ENCODE peak calls at places on chromosome 12, in eight cellular contexts. A is mucosa of descending colon, T is mesothelial cell of epicardium, E is body of pancreas, X is cardiac muscle cell, J is T-helper 9 cell, P is IMR-90, F is Caki2. U is an unnamed sample.

GRCh38 chr12:72053604-72054003 is 115.0 kb downstream of the TPH2 start:
- DNase-seq in A (no peak), T (no peak), E (no peak), X (no peak), J (no peak), P (no peak), F (no peak), U (no peak)

GRCh38 chr12:97169922-97170321 is 262.9 kb downstream of the NEDD1 start:
- DNase-seq in A (no peak), T (no peak), E (no peak), X (no peak), J (no peak), P (no peak), F (no peak), U (no peak)

GRCh38 chr12:56678852-56679251 is 9.2 kb downstream of the PTGES3 start:
- DNase-seq in A (peak; percentile 10), T (no peak), E (no peak), X (no peak), J (no peak), P (no peak), F (no peak), U (no peak)

GRCh38 chr12:1595690-1596347 is 1.4 kb upstream of the FBXL14 start:
- DNase-seq in A (no peak), T (no peak), E (no peak), X (no peak), J (no peak), P (peak; percentile 67), F (no peak), U (peak; percentile 63)

GRCh38 chr12:131229426-131230339 is 276.0 kb downstream of the ADGRD1 start:
- DNase-seq in A (no peak), T (no peak), E (no peak), X (no peak), J (no peak), P (no peak), F (no peak), U (no peak)

GRCh38 chr12:6962285-6963015 is 8.0 kb downstream of the PHB2 start:
- DNase-seq in A (peak; percentile 91), T (no peak), E (peak; percentile 93), X (no peak), J (no peak), P (no peak), F (no peak), U (peak; percentile 82)

GRCh38 chr12:47085815-47086252 is 6.1 kb upstream of the AMIGO2 start:
- DNase-seq in A (no peak), T (no peak), E (no peak), X (peak; percentile 73), J (peak; percentile 16), P (peak; percentile 77), F (peak; percentile 75), U (peak; percentile 72)

GRCh38 chr12:121794532-121795028 is 1.1 kb upstream of the RHOF start:
- DNase-seq in A (peak; percentile 80), T (no peak), E (peak; percentile 54), X (no peak), J (no peak), P (no peak), F (no peak), U (no peak)

GRCh38 chr12:14416658-14417057 is 51.2 kb downstream of the ATF7IP start:
- DNase-seq in A (no peak), T (no peak), E (peak; percentile 20), X (peak; percentile 92), J (no peak), P (peak; percentile 93), F (no peak), U (no peak)

GRCh38 chr12:130017571-130018449 is 114.0 kb upstream of the TMEM132D start:
- DNase-seq in A (no peak), T (no peak), E (no peak), X (no peak), J (no peak), P (no peak), F (peak; percentile 73), U (no peak)

GRCh38 chr12:93061414-93062099 is 132.5 kb upstream of the EEA1 start:
- DNase-seq in A (no peak), T (no peak), E (no peak), X (no peak), J (no peak), P (no peak), F (no peak), U (no peak)

GRCh38 chr12:132529899-132530298 is 39.9 kb downstream of the FBRSL1 start:
- DNase-seq in A (no peak), T (no peak), E (no peak), X (no peak), J (no peak), P (no peak), F (no peak), U (no peak)

GRCh38 chr12:120687570-120688289 is 781 bp downstream of the MLEC start:
- DNase-seq in A (peak; percentile 56), T (no peak), E (peak; percentile 27), X (peak; percentile 42), J (no peak), P (no peak), F (peak; percentile 19), U (no peak)

GRCh38 chr12:116233669-116234068 is 43.8 kb downstream of the MED13L start:
- DNase-seq in A (no peak), T (no peak), E (no peak), X (no peak), J (no peak), P (peak; percentile 62), F (no peak), U (no peak)

GRCh38 chr12:95600567-95600966 is 49.3 kb upstream of the USP44 start:
- DNase-seq in A (no peak), T (no peak), E (no peak), X (no peak), J (no peak), P (no peak), F (no peak), U (no peak)

GRCh38 chr12:44331269-44331668 is 495.4 kb downstream of the TMEM117 start:
- DNase-seq in A (no peak), T (no peak), E (no peak), X (no peak), J (no peak), P (no peak), F (no peak), U (no peak)

U was measured in LoVo.